ENCODE peak calls at places on chromosomes 1 and 21, in five cellular contexts. T is heart left ventricle; S is A549; V is retinal pigment epithelial cell; A is effector memory CD4-positive, alpha-beta T cell. J is an unnamed sample.

GRCh38 chr1:46301406-46302090 is 1.9 kb downstream of the LRRC41 start:
- DNase-seq in T (peak), S (peak), V (no peak), A (no peak), J (peak)

GRCh38 chr1:1788646-1789431 is 10.6 kb upstream of the NADK start:
- DNase-seq in T (no peak), S (peak), V (no peak), A (no peak), J (peak)

GRCh38 chr1:78715181-78715661 is 65.6 kb downstream of the IFI44 start:
- DNase-seq in T (no peak), S (peak), V (peak), A (no peak), J (no peak)

GRCh38 chr1:27872059-27872801 is at the start of gene THEMIS2:
- DNase-seq in T (peak), S (no peak), V (no peak), A (peak), J (no peak)

GRCh38 chr1:176046926-176047325 is 160.2 kb downstream of the COP1 start:
- DNase-seq in T (no peak), S (no peak), V (no peak), A (no peak), J (no peak)

GRCh38 chr1:224340711-224341384 is 10.9 kb upstream of the NVL start:
- DNase-seq in T (no peak), S (peak), V (no peak), A (no peak), J (peak)

GRCh38 chr1:165856606-165857005 is 29.2 kb downstream of the UCK2 start:
- DNase-seq in T (no peak), S (no peak), V (no peak), A (no peak), J (no peak)

GRCh38 chr21:32954353-32954752 is 71.4 kb upstream of the OLIG2 start:
- DNase-seq in T (no peak), S (no peak), V (no peak), A (no peak), J (no peak)

GRCh38 chr21:41965045-41965444 is 11.2 kb upstream of the C2CD2 start:
- DNase-seq in T (no peak), S (no peak), V (no peak), A (no peak), J (no peak)

GRCh38 chr1:26907071-26907922 is 6.5 kb downstream of the NR0B2 start:
- DNase-seq in T (no peak), S (peak), V (no peak), A (no peak), J (peak)

GRCh38 chr1:161914595-161914994 is 109.1 kb downstream of the OLFML2B start:
- DNase-seq in T (no peak), S (no peak), V (no peak), A (no peak), J (no peak)

GRCh38 chr1:213737398-213738040 is 250.3 kb upstream of the PROX1 start:
- DNase-seq in T (no peak), S (no peak), V (no peak), A (no peak), J (no peak)

GRCh38 chr1:33763406-33763805 is 100.5 kb upstream of the HMGB4 start:
- DNase-seq in T (no peak), S (no peak), V (no peak), A (no peak), J (peak)

GRCh38 chr1:98817830-98818229 is 156.3 kb downstream of the SNX7 start:
- DNase-seq in T (no peak), S (no peak), V (no peak), A (no peak), J (no peak)

GRCh38 chr21:44702111-44702972 is 5.4 kb downstream of the KRTAP10-12 start:
- DNase-seq in T (no peak), S (no peak), V (no peak), A (no peak), J (no peak)

GRCh38 chr21:44704636-44705001 is 6.8 kb downstream of the TSPEAR start:
- DNase-seq in T (no peak), S (no peak), V (no peak), A (no peak), J (no peak)

GRCh38 chr21:44702973-44703730 is 6.2 kb downstream of the KRTAP10-12 start:
- DNase-seq in T (no peak), S (no peak), V (no peak), A (no peak), J (no peak)

GRCh38 chr21:44706026-44706705 is 5.2 kb downstream of the TSPEAR start:
- DNase-seq in T (no peak), S (no peak), V (no peak), A (no peak), J (no peak)

GRCh38 chr21:44703731-44704635 is 7.0 kb downstream of the KRTAP10-12 start:
- DNase-seq in T (no peak), S (no peak), V (no peak), A (no peak), J (no peak)
- H3K4me3 ChIP-seq in T (no peak), S (no peak), V (no peak), A (no peak), J (no peak)

GRCh38 chr1:19481826-19482398 is 3.4 kb downstream of the CAPZB start:
- DNase-seq in T (no peak), S (no peak), V (no peak), A (no peak), J (no peak)

GRCh38 chr1:19483691-19484090 is 1.6 kb downstream of the CAPZB start:
- DNase-seq in T (no peak), S (no peak), V (no peak), A (no peak), J (no peak)

GRCh38 chr1:19484793-19485361 is 462 bp downstream of the CAPZB start:
- DNase-seq in T (no peak), S (peak), V (no peak), A (no peak), J (no peak)

GRCh38 chr1:19484338-19484792 is 974 bp downstream of the CAPZB start:
- DNase-seq in T (no peak), S (no peak), V (no peak), A (no peak), J (no peak)

DNA sequence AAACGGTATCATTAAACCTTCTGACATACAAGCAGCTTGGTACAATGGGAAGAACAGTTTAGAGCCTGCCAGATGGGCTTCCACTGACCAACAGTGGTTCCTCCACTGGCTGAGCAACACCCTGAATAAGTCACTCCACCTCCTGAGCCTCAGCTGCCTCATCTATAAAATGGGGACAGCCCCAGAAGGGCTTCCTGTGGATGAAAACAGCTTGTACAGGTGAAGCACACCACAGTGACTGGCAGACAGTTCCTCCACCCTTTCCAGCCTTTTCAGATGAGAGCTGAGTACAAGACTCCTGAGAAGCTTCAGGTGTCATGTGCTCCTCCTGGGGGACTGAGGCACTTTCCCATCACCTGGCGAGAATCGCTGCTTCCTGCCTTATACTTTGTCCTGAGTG is 2.1 kb downstream of the CAPZB start:
- DNase-seq in T (no peak), S (no peak), V (no peak), A (no peak), J (no peak)
- H3K4me3 ChIP-seq in T (no peak), S (peak), V (no peak), A (peak), J (peak)

GRCh38 chr1:109712321-109712864 is 342 bp downstream of the GSTM5 start:
- DNase-seq in T (no peak), S (no peak), V (no peak), A (no peak), J (no peak)
- H3K4me3 ChIP-seq in T (no peak), S (no peak), V (peak), A (no peak), J (no peak)

GRCh38 chr1:89527750-89528381 is 3.2 kb downstream of the LRRC8B start:
- DNase-seq in T (no peak), S (no peak), V (no peak), A (no peak), J (no peak)

GRCh38 chr1:89529196-89529595 is 4.6 kb downstream of the LRRC8B start:
- DNase-seq in T (no peak), S (no peak), V (no peak), A (no peak), J (no peak)

GRCh38 chr1:89525169-89525855 is 683 bp downstream of the LRRC8B start:
- DNase-seq in T (peak), S (peak), V (no peak), A (peak), J (no peak)

GRCh38 chr1:89528382-89528780 is 3.8 kb downstream of the LRRC8B start:
- DNase-seq in T (no peak), S (no peak), V (no peak), A (no peak), J (no peak)

DNA sequence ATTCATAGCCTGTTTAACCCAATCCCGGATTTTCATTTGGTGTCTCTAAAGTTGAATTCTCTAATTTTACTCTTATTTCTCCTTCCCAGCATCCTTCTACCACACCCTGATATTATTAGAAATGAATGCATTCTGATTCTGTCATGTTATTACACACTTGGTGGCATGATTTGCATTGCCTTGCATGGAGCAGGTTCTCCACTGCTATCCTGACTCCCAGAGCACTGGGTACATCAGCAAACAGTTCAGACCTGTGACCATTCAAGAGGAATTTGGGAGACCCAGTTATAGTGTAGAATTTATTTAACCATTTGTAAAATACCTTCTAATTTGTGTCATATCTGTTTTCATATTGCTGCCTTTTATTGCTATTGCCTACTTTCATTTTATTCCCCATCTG is 2.6 kb downstream of the LRRC8B start:
- DNase-seq in T (no peak), S (no peak), V (no peak), A (no peak), J (no peak)
- H3K4me3 ChIP-seq in T (no peak), S (no peak), V (no peak), A (no peak), J (no peak)

GRCh38 chr21:29155118-29155932 is 24.9 kb downstream of the MAP3K7CL start:
- DNase-seq in T (peak), S (no peak), V (no peak), A (no peak), J (peak)
- H3K4me3 ChIP-seq in T (no peak), S (no peak), V (peak), A (no peak), J (peak)